ENCODE peak calls at places on chromosomes 6 and 20, in four cellular contexts. Q is A549; G is CD8-positive, alpha-beta memory T cell; P is tibial nerve. N is an unnamed sample.

GRCh38 chr6:148343028-148343374 is 363 bp downstream of the SASH1 start:
- DNase-seq in Q (no peak), G (no peak), P (no peak), N (no peak)

GRCh38 chr6:6645266-6645917 is 56.9 kb downstream of the LY86 start:
- DNase-seq in Q (no peak), G (no peak), P (no peak), N (peak; percentile 18)

GRCh38 chr6:148924226-148924989 is 177.6 kb downstream of the UST start:
- DNase-seq in Q (no peak), G (no peak), P (no peak), N (no peak)

GRCh38 chr20:15342987-15343639 is 1005.7 kb upstream of the FLRT3 start:
- DNase-seq in Q (no peak), G (no peak), P (peak; percentile 9), N (no peak)

GRCh38 chr6:32254761-32255211 is 30.9 kb upstream of the NOTCH4 start:
- DNase-seq in Q (peak; percentile 25), G (no peak), P (no peak), N (no peak)

GRCh38 chr6:33392168-33392947 is 735 bp downstream of the KIFC1 start:
- DNase-seq in Q (no peak), G (no peak), P (no peak), N (no peak)

GRCh38 chr6:125957845-125958244 is 1.3 kb downstream of the HINT3 start:
- DNase-seq in Q (no peak), G (no peak), P (peak; percentile 62), N (no peak)

GRCh38 chr20:57478176-57478575 is 46.8 kb downstream of the CTCFL start:
- DNase-seq in Q (no peak), G (no peak), P (no peak), N (no peak)

GRCh38 chr6:147621280-147621679 is 112.8 kb downstream of the SAMD5 start:
- DNase-seq in Q (no peak), G (no peak), P (peak; percentile 28), N (no peak)

GRCh38 chr20:33672426-33673114 is 1.7 kb downstream of the NECAB3 start:
- DNase-seq in Q (no peak), G (no peak), P (no peak), N (no peak)

GRCh38 chr20:22466447-22467171 is 117.8 kb downstream of the FOXA2 start:
- DNase-seq in Q (no peak), G (no peak), P (no peak), N (no peak)

GRCh38 chr6:135909737-135910387 is 58.4 kb downstream of the PDE7B start:
- DNase-seq in Q (peak; percentile 7), G (peak; percentile 36), P (peak; percentile 56), N (no peak)

GRCh38 chr20:5504061-5504739 is 187.4 kb upstream of the PROKR2 start:
- DNase-seq in Q (no peak), G (no peak), P (peak; percentile 53), N (no peak)

GRCh38 chr20:23147964-23148720 is 62.0 kb upstream of the CD93 start:
- DNase-seq in Q (peak; percentile 49), G (no peak), P (peak; percentile 50), N (peak; percentile 56)

GRCh38 chr6:113293106-113293505 is 564.0 kb upstream of the MARCKS start:
- DNase-seq in Q (no peak), G (no peak), P (no peak), N (no peak)

DNA sequence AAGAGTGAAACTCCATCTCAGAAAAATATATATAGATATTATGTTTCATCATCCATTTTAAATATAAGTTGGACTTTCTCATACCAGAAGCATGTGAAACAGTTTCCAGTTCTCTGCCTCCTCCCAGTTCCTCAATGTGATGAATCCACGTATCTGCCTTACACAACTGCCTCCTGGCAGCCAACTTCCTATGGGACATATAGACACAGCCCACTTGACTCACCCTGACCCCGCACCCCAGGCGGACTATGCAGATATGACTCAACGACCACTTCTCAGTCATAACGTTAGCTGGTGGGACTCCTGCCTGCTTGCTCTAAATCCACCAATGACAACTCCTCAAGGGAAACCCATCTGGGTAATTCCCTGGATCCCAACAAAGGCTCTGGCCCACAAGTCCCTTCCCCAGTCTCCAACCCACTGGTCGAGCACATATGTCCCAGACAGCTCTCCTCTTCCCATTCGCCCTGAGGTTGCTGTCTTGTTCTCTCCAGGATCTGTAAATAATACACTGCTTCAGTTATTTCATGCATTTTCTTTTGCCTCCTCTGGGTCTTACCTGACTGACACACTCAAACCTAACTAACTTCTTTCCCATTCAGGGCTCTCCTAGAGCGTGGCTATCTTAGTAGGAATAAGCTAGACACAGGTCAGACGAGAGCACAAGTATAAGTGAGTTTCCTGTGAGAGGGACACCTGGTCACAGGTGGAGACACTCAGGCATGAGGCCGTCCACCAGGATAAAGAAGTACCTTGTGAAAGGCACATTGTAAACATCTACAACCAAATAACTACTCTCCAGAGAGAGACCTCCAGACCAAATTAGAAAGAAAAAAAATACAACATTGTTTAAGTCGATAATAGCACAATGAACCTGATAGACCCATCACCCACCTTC is 548.5 kb downstream of the CD83 start:
- DNase-seq in Q (no peak), G (no peak), P (peak; percentile 46), N (peak; percentile 89)
- H3K27ac ChIP-seq in Q (peak overlapping the region; percentile 9), G (no peak overlapping the region), P (no peak overlapping the region), N (peak overlapping the region; percentile 85)

GRCh38 chr6:161272600-161273355 is 1.1 kb downstream of the AGPAT4 start:
- DNase-seq in Q (no peak), G (no peak), P (peak; percentile 38), N (no peak)
- H3K27ac ChIP-seq in Q (peak overlapping the region; percentile 92), G (peak overlapping the region; percentile 78), P (no peak overlapping the region), N (no peak overlapping the region)

DNA sequence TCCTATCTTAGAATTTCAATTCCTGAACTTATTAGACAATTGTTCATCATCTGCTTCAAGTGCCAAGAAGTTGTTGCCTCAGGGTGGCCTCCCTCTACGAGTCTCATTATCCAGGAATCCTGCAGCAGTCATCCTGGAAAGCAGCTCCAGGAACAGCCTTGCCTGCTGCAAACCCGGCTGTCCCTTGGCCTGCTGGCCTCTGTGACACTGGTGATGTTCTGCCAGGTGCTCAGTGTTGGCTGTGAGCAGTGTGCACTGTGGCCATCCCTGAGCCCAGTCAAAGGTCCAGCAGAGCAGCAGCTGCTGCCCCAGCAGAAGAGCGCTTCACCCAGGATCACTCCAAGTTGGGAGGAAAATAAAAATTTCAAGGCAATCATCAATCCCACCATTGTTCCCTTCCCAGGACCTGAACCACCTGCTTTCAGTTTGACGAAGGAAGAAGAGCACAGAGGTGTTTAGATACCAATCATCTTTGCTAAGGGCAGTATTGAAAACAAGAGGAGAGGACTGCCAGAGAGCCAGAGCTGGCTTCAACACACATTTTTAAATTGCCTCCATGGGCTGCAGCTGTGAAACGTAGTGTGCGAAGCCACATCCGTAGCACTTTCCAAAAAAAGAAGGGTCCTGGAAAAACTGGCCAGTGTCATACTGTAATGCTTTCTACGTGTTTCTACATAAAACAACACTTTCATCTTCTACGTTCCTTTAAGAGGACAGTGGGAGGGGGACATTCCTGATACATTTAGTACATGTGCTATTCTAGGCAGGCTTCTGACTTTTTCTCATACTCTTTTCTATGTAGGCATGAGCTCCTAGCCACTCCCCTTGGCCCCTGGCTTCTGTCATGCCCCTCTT is 7.2 kb upstream of the FAM50B start:
- DNase-seq in Q (no peak), G (no peak), P (no peak), N (no peak)
- H3K27ac ChIP-seq in Q (peak overlapping the region; percentile 40), G (no peak overlapping the region), P (no peak overlapping the region), N (peak overlapping the region; percentile 8)

GRCh38 chr6:169452869-169453186 is 199.2 kb upstream of the THBS2 start:
- DNase-seq in Q (no peak), G (no peak), P (no peak), N (no peak)

GRCh38 chr6:169454872-169455204 is 201.2 kb upstream of the THBS2 start:
- DNase-seq in Q (no peak), G (no peak), P (no peak), N (no peak)

GRCh38 chr6:169454204-169454871 is 200.7 kb upstream of the THBS2 start:
- DNase-seq in Q (no peak), G (no peak), P (peak; percentile 62), N (no peak)

GRCh38 chr6:169452117-169452868 is 198.6 kb upstream of the THBS2 start:
- DNase-seq in Q (no peak), G (no peak), P (peak; percentile 84), N (no peak)

GRCh38 chr6:169453221-169453620 is 199.6 kb upstream of the THBS2 start:
- DNase-seq in Q (no peak), G (no peak), P (no peak), N (no peak)
- H3K27ac ChIP-seq in Q (no peak overlapping the region), G (no peak overlapping the region), P (peak overlapping the region; percentile 76), N (no peak overlapping the region)

GRCh38 chr6:46104209-46104608 is 25.6 kb upstream of the ENPP4 start:
- DNase-seq in Q (no peak), G (no peak), P (no peak), N (no peak)
- H3K27ac ChIP-seq in Q (no peak overlapping the region), G (no peak overlapping the region), P (no peak overlapping the region), N (no peak overlapping the region)

DNA sequence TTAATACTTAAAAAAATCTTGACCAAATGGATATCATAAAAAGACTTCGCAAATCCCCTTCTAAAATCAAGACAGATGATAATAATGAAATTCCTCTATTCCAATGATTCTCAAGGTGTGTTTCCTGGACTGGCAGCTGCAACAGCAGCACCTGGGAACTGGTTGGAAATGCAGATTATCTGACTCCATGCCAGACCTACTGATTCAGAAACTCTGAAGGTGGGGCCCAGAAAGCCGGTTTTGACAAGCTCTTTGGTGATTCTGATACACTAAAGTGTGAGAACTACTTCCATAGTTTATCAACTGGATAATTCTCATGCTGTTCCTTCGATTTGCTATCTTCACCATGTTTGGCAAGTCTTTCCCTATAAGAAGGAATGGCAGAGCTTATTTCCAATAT is 252.1 kb downstream of the COL12A1 start:
- DNase-seq in Q (no peak), G (no peak), P (no peak), N (no peak)
- H3K27ac ChIP-seq in Q (no peak overlapping the region), G (no peak overlapping the region), P (no peak overlapping the region), N (no peak overlapping the region)

DNA sequence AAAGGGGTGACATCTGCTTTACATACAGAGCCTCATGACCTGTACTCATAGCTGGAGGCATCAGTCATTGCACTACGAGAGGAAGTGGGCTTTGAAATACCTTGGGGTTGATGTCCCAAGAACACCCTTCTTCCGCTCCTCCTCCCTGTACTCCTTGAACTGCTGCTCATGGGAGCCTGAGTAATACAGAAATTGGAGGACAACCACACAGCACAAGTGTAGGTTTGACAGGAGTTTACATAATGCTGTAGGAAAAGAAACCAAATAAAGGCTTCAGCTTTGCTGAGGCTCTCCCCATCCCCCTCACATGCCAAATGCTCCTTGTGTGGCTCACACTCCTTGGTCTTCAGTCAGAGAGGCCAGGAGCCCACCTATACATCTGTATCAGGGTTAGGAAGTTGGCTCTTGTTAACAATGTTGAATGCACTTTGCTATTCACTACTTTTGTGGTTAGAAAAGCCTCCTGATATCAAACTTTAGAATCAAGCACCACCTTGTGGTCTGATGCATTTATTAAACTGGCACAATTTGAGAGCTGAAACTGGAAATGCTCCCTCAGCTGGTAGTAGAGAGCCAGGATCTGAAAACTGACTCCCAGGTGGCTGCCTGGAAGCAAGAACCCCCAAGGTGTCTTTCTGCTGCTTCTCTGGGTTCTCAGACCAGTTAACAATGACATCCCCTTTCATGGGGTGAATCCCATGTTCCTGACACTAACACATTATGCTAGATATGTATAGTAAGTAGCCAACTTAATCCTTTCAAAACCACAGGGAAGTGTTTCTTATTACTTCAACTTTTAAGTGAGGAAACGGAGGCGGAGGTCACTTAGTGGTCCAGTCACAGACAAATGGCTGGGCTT is 56.2 kb upstream of the EDN1 start:
- DNase-seq in Q (peak; percentile 27), G (no peak), P (peak; percentile 78), N (no peak)
- H3K27ac ChIP-seq in Q (peak overlapping the region; percentile 53), G (no peak overlapping the region), P (no peak overlapping the region), N (peak overlapping the region; percentile 51)

N was measured in epithelial cell of prostate.